ENCODE peak calls at places on chromosomes 2 and 18, in four cellular contexts. Q, C, B and M are unnamed samples.

GRCh38 chr18:41745166-41746049 is 209.6 kb upstream of the PIK3C3 start:
- DNase-seq in B (no peak), Q (no peak), C (peak), M (peak)

GRCh38 chr2:17331636-17332035 is 186.6 kb downstream of the RAD51AP2 start:
- DNase-seq in Q (no peak), B (no peak), C (no peak), M (no peak)

GRCh38 chr18:76476665-76477561 is 18.1 kb downstream of the ZNF516 start:
- DNase-seq in B (no peak), C (no peak), Q (no peak), M (no peak)

GRCh38 chr18:49368161-49368875 is 92.1 kb downstream of the DYM start:
- DNase-seq in B (no peak), Q (no peak), C (no peak), M (peak)

GRCh38 chr2:219531639-219532377 is 11.8 kb downstream of the CHPF start:
- DNase-seq in Q (no peak), B (no peak), C (no peak), M (no peak)

GRCh38 chr2:166593403-166593802 is 99.4 kb upstream of the SCN7A start:
- DNase-seq in B (no peak), Q (no peak), C (no peak), M (no peak)

GRCh38 chr18:45916302-45916701 is 50.8 kb downstream of the EPG5 start:
- DNase-seq in Q (no peak), B (no peak), C (no peak), M (no peak)

GRCh38 chr2:207725815-207726578 is 14.6 kb downstream of the CCNYL1 start:
- DNase-seq in Q (no peak), C (no peak), B (no peak), M (peak)

GRCh38 chr2:240901986-240902614 is 4.0 kb upstream of the CROCC2 start:
- DNase-seq in Q (no peak), C (peak), B (no peak), M (no peak)

DNA sequence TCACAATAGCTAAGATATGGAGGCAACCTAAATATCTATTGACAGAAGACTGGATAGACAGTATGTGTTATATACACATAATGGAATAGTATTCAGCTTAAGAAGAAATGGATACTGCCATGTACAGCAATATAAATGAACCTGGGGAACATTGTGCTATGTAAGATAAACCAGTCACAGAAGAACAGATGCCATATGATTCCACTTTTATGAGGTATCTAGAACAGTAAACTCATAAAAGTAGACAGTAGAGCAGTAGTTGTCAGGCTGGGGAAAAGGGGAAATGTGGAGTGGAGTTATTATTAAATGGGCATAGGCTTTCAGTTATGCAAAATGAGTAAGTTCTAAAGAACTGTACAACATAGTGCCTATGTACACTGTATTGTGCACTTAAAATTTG is 1055.7 kb upstream of the TMEFF2 start:
- DNase-seq in B (no peak), Q (no peak), C (no peak), M (no peak)
- H3K27ac ChIP-seq in B (no peak), Q (no peak), C (no peak), M (no peak)

DNA sequence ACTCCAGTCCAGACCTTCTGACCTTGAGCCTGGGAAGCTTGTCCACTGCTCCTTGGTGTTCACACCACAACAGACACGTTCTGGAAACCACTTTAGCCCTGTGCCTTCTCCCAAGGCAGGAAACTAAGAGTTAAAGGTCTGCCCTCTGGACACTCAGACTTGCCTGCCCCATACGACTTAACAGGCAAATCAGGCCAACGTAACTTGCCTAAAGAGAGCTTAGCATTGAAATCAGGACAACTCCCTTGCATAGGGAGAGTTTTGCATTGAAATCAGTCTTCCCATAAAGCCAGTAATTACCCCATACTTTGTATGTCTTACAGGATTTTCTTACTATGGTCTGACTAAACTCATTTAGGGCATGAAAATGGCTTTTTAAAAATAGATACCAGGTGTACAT is 18.5 kb downstream of the NFE2L2 start:
- DNase-seq in B (no peak), C (no peak), Q (no peak), M (no peak)
- H3K27ac ChIP-seq in B (peak), C (no peak), Q (no peak), M (peak)

GRCh38 chr2:152415231-152415642 is 80.3 kb downstream of the FMNL2 start:
- DNase-seq in C (no peak), Q (no peak), B (no peak), M (no peak)
- H3K27ac ChIP-seq in C (no peak), Q (no peak), B (no peak), M (no peak)

GRCh38 chr2:28102455-28102874 is 211.9 kb downstream of the BABAM2 start:
- DNase-seq in B (no peak), Q (no peak), C (no peak), M (no peak)
- H3K27ac ChIP-seq in B (peak), Q (no peak), C (peak), M (peak)

GRCh38 chr2:226420646-226421045 is 379.0 kb downstream of the IRS1 start:
- DNase-seq in Q (no peak), C (no peak), B (no peak), M (no peak)

GRCh38 chr2:226426292-226426736 is 373.3 kb downstream of the IRS1 start:
- DNase-seq in Q (no peak), B (no peak), C (no peak), M (no peak)

GRCh38 chr2:226427538-226428307 is 371.9 kb downstream of the IRS1 start:
- DNase-seq in Q (no peak), B (no peak), C (no peak), M (no peak)

GRCh38 chr2:226423498-226423960 is 376.1 kb downstream of the IRS1 start:
- DNase-seq in B (no peak), C (no peak), Q (peak), M (peak)

DNA sequence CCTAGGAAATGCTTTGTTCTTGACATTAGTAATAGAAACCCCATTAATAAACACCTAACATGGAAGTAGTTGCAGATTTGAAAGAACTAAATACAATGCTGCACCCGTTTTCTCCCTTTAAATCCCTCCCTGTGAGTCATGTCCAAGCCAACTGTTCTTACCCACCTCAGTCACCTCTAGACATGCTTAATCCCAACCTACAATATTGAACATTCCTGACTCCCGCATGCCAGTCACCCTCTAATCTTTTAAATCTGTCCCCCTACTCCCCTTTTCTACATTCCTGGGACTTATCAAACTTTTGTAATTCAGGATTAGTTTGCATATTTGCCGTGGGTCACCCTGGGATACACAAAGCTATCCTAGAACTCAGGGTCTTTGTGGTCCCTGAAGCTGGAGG is 374.6 kb downstream of the IRS1 start:
- DNase-seq in C (no peak), B (no peak), Q (no peak), M (no peak)
- H3K27ac ChIP-seq in C (no peak), B (no peak), Q (no peak), M (no peak)